ENCODE peak calls at places on chromosome 5, in six cellular contexts. I is AG20443; C is T1000; L is heart right ventricle; Z is fibroblast of pulmonary artery; N is stimulated activated CD8-positive, alpha-beta memory T cell treated with anti-CD3 and anti-CD28 coated beads, Interleukin-15, amount 100 ng/mL, for 1 hour. O is an unnamed sample.

GRCh38 chr5:64505769-64506566 is at the start of gene RGS7BP:
- DNase-seq in I (peak; percentile 60), N (no peak), Z (peak; percentile 31), L (peak; percentile 23), C (peak; percentile 17), O (peak; percentile 85)

GRCh38 chr5:83101514-83101913 is 24.2 kb downstream of the XRCC4 start:
- DNase-seq in N (no peak), L (no peak), C (no peak), I (no peak), Z (no peak), O (no peak)

GRCh38 chr5:147348046-147348445 is 113.2 kb downstream of the STK32A start:
- DNase-seq in C (no peak), I (no peak), Z (peak; percentile 7), N (no peak), L (no peak), O (no peak)

GRCh38 chr5:912356-913091 is 19.8 kb downstream of the TRIP13 start:
- DNase-seq in I (no peak), L (no peak), C (peak; percentile 88), N (no peak), Z (peak; percentile 93), O (no peak)

GRCh38 chr5:87195104-87195581 is 72.5 kb upstream of the RASA1 start:
- DNase-seq in C (no peak), Z (peak; percentile 88), L (no peak), N (no peak), I (peak; percentile 65), O (no peak)

GRCh38 chr5:132265336-132266030 is 8.0 kb downstream of the PDLIM4 start:
- DNase-seq in C (peak; percentile 79), L (peak; percentile 73), I (peak; percentile 96), Z (peak; percentile 96), N (no peak), O (peak; percentile 85)

GRCh38 chr5:14676320-14676719 is 11.8 kb downstream of the OTULIN start:
- DNase-seq in L (no peak), I (peak; percentile 42), Z (peak; percentile 31), C (no peak), N (no peak), O (peak; percentile 69)

GRCh38 chr5:142642427-142642826 is 43.5 kb downstream of the FGF1 start:
- DNase-seq in N (no peak), Z (no peak), I (no peak), C (no peak), L (no peak), O (no peak)

GRCh38 chr5:135106610-135107009 is 72.6 kb upstream of the PITX1 start:
- DNase-seq in Z (no peak), N (no peak), C (no peak), L (no peak), I (no peak), O (no peak)

GRCh38 chr5:178277346-178277745 is 44.7 kb upstream of the PHYKPL start:
- DNase-seq in I (no peak), N (no peak), Z (no peak), L (no peak), C (no peak), O (peak; percentile 24)

GRCh38 chr5:78647411-78647818 is 1.2 kb downstream of the LHFPL2 start:
- DNase-seq in C (no peak), N (no peak), I (peak; percentile 23), Z (peak; percentile 62), L (no peak), O (no peak)

GRCh38 chr5:24401767-24402166 is 243.0 kb downstream of the CDH10 start:
- DNase-seq in Z (peak; percentile 10), C (no peak), N (no peak), L (no peak), I (no peak), O (no peak)

GRCh38 chr5:133256276-133256675 is 204.5 kb downstream of the HSPA4 start:
- DNase-seq in N (no peak), Z (no peak), I (no peak), L (no peak), C (no peak), O (no peak)

GRCh38 chr5:1208743-1209551 is 7.6 kb downstream of the SLC6A19 start:
- DNase-seq in Z (peak; percentile 10), C (no peak), N (no peak), I (peak; percentile 76), L (no peak), O (peak; percentile 39)